ENCODE peak calls at places on chromosome 15, in four cellular contexts. V, E, R and G are unnamed samples.

GRCh38 chr15:76197703-76198455 is 113.4 kb downstream of the ETFA start:
- DNase-seq in V (no peak), R (no peak), E (no peak), G (peak)

GRCh38 chr15:94229591-94230365 is 1.6 kb upstream of the MCTP2 start:
- DNase-seq in R (no peak), E (no peak), V (peak), G (no peak)

GRCh38 chr15:67181221-67181639 is 73.2 kb downstream of the AAGAB start:
- DNase-seq in E (no peak), R (no peak), V (no peak), G (peak)

GRCh38 chr15:75659928-75660645 is 12.4 kb downstream of the SNX33 start:
- DNase-seq in V (no peak), E (no peak), R (peak), G (no peak)

GRCh38 chr15:37134699-37135131 is 34.4 kb upstream of the MEIS2 start:
- DNase-seq in R (no peak), V (no peak), E (no peak), G (no peak)

GRCh38 chr15:88894348-88894818 is 961 bp downstream of the HAPLN3 start:
- DNase-seq in E (no peak), V (peak), R (no peak), G (peak)

GRCh38 chr15:89052474-89052873 is 35.8 kb upstream of the ABHD2 start:
- DNase-seq in E (no peak), V (no peak), R (peak), G (peak)

GRCh38 chr15:82570721-82571519 is 30.7 kb upstream of the RPS17 start:
- DNase-seq in R (no peak), E (peak), V (no peak), G (no peak)

GRCh38 chr15:39896837-39897236 is 23.2 kb downstream of the GPR176 start:
- DNase-seq in E (no peak), V (no peak), R (no peak), G (no peak)

GRCh38 chr15:41940441-41940857 is 31.9 kb downstream of the EHD4 start:
- DNase-seq in E (no peak), V (peak), R (peak), G (no peak)

GRCh38 chr15:63729115-63729884 is 104.4 kb downstream of the HERC1 start:
- DNase-seq in E (no peak), R (no peak), V (peak), G (no peak)

GRCh38 chr15:82537351-82537908 is 2.8 kb downstream of the RPS17 start:
- DNase-seq in V (no peak), E (no peak), R (no peak), G (no peak)

GRCh38 chr15:69929905-69930630 is 167.6 kb downstream of the TLE3 start:
- DNase-seq in R (no peak), E (no peak), V (no peak), G (no peak)

GRCh38 chr15:32909431-32909830 is 191.6 kb downstream of the GREM1 start:
- DNase-seq in V (no peak), R (peak), E (no peak), G (no peak)